ENCODE peak calls at places on chromosomes 6 and 20, in seven cellular contexts. Z, K, W, H, E, L and B are unnamed samples.
A peak's percentile ranks its signal among the peaks of the same experiment; 100 is the strongest.

GRCh38 chr6:43911625-43912577 is 141.9 kb downstream of the VEGFA start:
- DNase-seq in Z (no peak), K (peak; percentile 69), W (no peak), H (no peak), E (no peak), L (no peak), B (no peak)

GRCh38 chr6:81900616-81901015 is 148.1 kb upstream of the TENT5A start:
- DNase-seq in Z (no peak), K (no peak), W (no peak), H (no peak), E (no peak), L (no peak), B (no peak)

GRCh38 chr6:107819217-107819616 is 4.9 kb downstream of the SCML4 start:
- DNase-seq in Z (no peak), K (no peak), W (no peak), H (no peak), E (no peak), L (no peak), B (no peak)

GRCh38 chr6:15148356-15149058 is 97.4 kb upstream of the JARID2 start:
- DNase-seq in Z (no peak), K (no peak), W (no peak), H (no peak), E (peak; percentile 75), L (no peak), B (no peak)

GRCh38 chr20:1861347-1861987 is 33.7 kb upstream of the SIRPA start:
- DNase-seq in Z (no peak), K (no peak), W (no peak), H (no peak), E (peak; percentile 75), L (no peak), B (no peak)

GRCh38 chr6:111663692-111664564 is 58.2 kb upstream of the TRAF3IP2 start:
- DNase-seq in Z (no peak), K (no peak), W (no peak), H (no peak), E (peak; percentile 67), L (no peak), B (peak; percentile 77)

GRCh38 chr6:55632953-55633352 is 54.0 kb upstream of the HMGCLL1 start:
- DNase-seq in Z (no peak), K (no peak), W (no peak), H (no peak), E (no peak), L (no peak), B (no peak)

GRCh38 chr20:16115891-16116577 is 457.2 kb downstream of the KIF16B start:
- DNase-seq in Z (no peak), K (no peak), W (no peak), H (no peak), E (peak; percentile 9), L (no peak), B (no peak)

GRCh38 chr6:136506124-136506799 is 44.0 kb downstream of the MAP7 start:
- DNase-seq in Z (no peak), K (no peak), W (no peak), H (no peak), E (no peak), L (no peak), B (no peak)

GRCh38 chr6:165662671-165663282 is at the start of gene PDE10A:
- DNase-seq in Z (no peak), K (no peak), W (peak; percentile 62), H (peak; percentile 48), E (peak; percentile 4), L (no peak), B (no peak)

GRCh38 chr20:34512955-34513419 is 3.2 kb upstream of the DYNLRB1 start:
- DNase-seq in Z (no peak), K (no peak), W (no peak), H (no peak), E (no peak), L (no peak), B (no peak)

GRCh38 chr6:36621371-36621855 is 27.3 kb downstream of the SRSF3 start:
- DNase-seq in Z (no peak), K (no peak), W (no peak), H (no peak), E (no peak), L (peak; percentile 27), B (no peak)

GRCh38 chr6:158323561-158323958 is 11.3 kb downstream of the TULP4 start:
- DNase-seq in Z (no peak), K (no peak), W (peak; percentile 31), H (no peak), E (no peak), L (no peak), B (no peak)

GRCh38 chr6:40352527-40353170 is 234.5 kb downstream of the LRFN2 start:
- DNase-seq in Z (no peak), K (no peak), W (no peak), H (no peak), E (no peak), L (no peak), B (no peak)

GRCh38 chr6:14540859-14541540 is 423.4 kb downstream of the CD83 start:
- DNase-seq in Z (no peak), K (no peak), W (no peak), H (no peak), E (no peak), L (no peak), B (no peak)